ENCODE peak calls at places on chromosome 4, in four cellular contexts. W is WTC11, Y is HepG2, B is SK-N-SH. C is an unnamed sample.
A peak's percentile ranks its signal among the peaks of the same experiment; 100 is the strongest.

GRCh38 chr4:64713256-64713840 is 304.1 kb upstream of the TECRL start:
- DNase-seq in Y (peak; percentile 38), B (peak; percentile 9), W (no peak), C (peak; percentile 9)

GRCh38 chr4:152063301-152064235 is 302.8 kb upstream of the GATB start:
- DNase-seq in W (no peak), B (peak; percentile 75), Y (no peak), C (no peak)

GRCh38 chr4:166460769-166461550 is 587.9 kb downstream of the TLL1 start:
- DNase-seq in Y (no peak), B (no peak), W (no peak), C (no peak)

GRCh38 chr4:169189372-169189771 is 81.4 kb downstream of the SH3RF1 start:
- DNase-seq in W (no peak), Y (no peak), B (no peak), C (no peak)

GRCh38 chr4:186932196-186932595 is 208.5 kb upstream of the FAT1 start:
- DNase-seq in Y (peak; percentile 39), B (no peak), W (no peak), C (no peak)

GRCh38 chr4:7365472-7366179 is 69.1 kb downstream of the PSAPL1 start:
- DNase-seq in W (no peak), B (peak; percentile 62), Y (no peak), C (no peak)

GRCh38 chr4:7075962-7076693 is 8.3 kb upstream of the GRPEL1 start:
- DNase-seq in Y (peak; percentile 52), W (no peak), B (peak; percentile 47), C (no peak)

GRCh38 chr4:31391976-31392375 is 671.8 kb downstream of the PCDH7 start:
- DNase-seq in W (no peak), B (no peak), Y (no peak), C (no peak)

GRCh38 chr4:99149620-99150019 is 5.5 kb upstream of the ADH4 start:
- DNase-seq in B (no peak), W (no peak), Y (no peak), C (no peak)

GRCh38 chr4:89000844-89001360 is 56.1 kb downstream of the FAM13A start:
- DNase-seq in B (peak; percentile 53), W (no peak), Y (peak; percentile 44), C (peak; percentile 36)

GRCh38 chr4:18390655-18391369 is 369.3 kb upstream of the LCORL start:
- DNase-seq in Y (no peak), B (no peak), W (no peak), C (no peak)

GRCh38 chr4:24659241-24659961 is 75.0 kb upstream of the DHX15 start:
- DNase-seq in W (no peak), Y (no peak), B (no peak), C (no peak)

GRCh38 chr4:13173974-13174373 is 310.2 kb downstream of the RAB28 start:
- DNase-seq in Y (no peak), B (no peak), W (no peak), C (no peak)

GRCh38 chr4:823761-824460 is 2.0 kb downstream of the CPLX1 start:
- DNase-seq in Y (no peak), W (no peak), B (no peak), C (no peak)

GRCh38 chr4:11720292-11720691 is 291.6 kb upstream of the HS3ST1 start:
- DNase-seq in B (peak; percentile 4), W (no peak), Y (no peak), C (no peak)

GRCh38 chr4:4762909-4763814 is 96.3 kb upstream of the MSX1 start:
- DNase-seq in W (peak; percentile 38), Y (no peak), B (peak; percentile 84), C (no peak)

GRCh38 chr4:7666011-7666410 is 231.3 kb upstream of the PSAPL1 start:
- DNase-seq in W (no peak), B (no peak), Y (no peak), C (no peak)

GRCh38 chr4:169567916-169568315 is 44.5 kb downstream of the NEK1 start:
- DNase-seq in B (no peak), W (no peak), Y (no peak), C (no peak)

GRCh38 chr4:91116861-91117260 is 989.7 kb downstream of the CCSER1 start:
- DNase-seq in Y (no peak), W (no peak), B (peak; percentile 15), C (no peak)
- TF ChIP-seq FOXJ3 in Y (no peak), W (no peak), B (no peak), C (no peak)

DNA sequence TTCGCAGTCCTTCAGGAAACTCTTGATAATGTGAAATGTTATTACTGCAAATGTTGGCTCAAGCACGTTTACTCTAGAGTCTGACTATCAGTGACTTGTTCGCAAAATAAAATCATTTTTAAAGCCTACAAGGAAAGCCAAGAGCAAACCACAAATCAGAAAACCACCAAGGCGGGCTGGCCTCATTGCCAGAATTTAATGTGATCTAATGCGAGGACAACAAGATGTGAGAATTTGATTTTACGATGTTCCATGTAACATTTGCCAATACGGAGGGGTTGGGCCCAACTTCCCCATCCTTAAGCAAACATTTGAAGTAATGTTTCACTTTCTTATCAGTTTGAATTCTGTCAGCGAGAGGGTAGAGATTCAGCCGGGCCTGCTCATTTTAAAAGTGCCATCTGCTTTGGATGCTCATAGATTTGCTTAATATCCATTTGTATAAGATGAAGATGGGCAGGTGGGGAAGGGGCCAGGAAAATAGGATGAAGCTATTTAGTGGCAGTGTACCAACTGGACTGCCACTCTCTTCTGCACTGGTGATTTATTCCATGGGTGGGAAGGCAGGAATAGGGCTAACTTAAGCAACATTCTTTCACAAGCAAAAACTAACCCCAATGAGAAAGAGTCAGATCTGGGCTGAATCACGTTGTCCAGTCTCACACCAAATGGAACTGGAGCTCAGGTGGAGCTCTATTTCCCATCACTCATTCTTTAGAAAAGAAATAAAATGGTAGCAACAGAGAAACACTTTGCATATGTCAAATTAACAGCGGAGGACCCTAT is 225.3 kb downstream of the ANAPC10 start:
- DNase-seq in W (no peak), Y (no peak), B (no peak), C (no peak)
- TF ChIP-seq FOXJ3 in W (no peak), Y (no peak), B (no peak), C (no peak)

GRCh38 chr4:61210186-61210939 is 10.2 kb downstream of the ADGRL3 start:
- DNase-seq in W (peak; percentile 30), B (no peak), Y (no peak), C (no peak)
- TF ChIP-seq FOXJ3 in W (no peak), B (no peak), Y (no peak), C (no peak)

GRCh38 chr4:144754562-144755410 is 108.8 kb downstream of the HHIP start:
- DNase-seq in Y (no peak), B (no peak), W (peak; percentile 10), C (no peak)
- TF ChIP-seq FOXJ3 in Y (no peak), B (no peak), W (no peak), C (no peak)

GRCh38 chr4:75042601-75043208 is 109.8 kb downstream of the PARM1 start:
- DNase-seq in B (no peak), Y (no peak), W (no peak), C (no peak)

GRCh38 chr4:75046641-75047040 is 113.7 kb downstream of the PARM1 start:
- DNase-seq in B (no peak), Y (no peak), W (no peak), C (no peak)

GRCh38 chr4:75051431-75051830 is 118.5 kb downstream of the PARM1 start:
- DNase-seq in B (no peak), Y (no peak), W (no peak), C (no peak)

GRCh38 chr4:75046226-75046625 is 113.3 kb downstream of the PARM1 start:
- DNase-seq in B (no peak), Y (no peak), W (no peak), C (no peak)

DNA sequence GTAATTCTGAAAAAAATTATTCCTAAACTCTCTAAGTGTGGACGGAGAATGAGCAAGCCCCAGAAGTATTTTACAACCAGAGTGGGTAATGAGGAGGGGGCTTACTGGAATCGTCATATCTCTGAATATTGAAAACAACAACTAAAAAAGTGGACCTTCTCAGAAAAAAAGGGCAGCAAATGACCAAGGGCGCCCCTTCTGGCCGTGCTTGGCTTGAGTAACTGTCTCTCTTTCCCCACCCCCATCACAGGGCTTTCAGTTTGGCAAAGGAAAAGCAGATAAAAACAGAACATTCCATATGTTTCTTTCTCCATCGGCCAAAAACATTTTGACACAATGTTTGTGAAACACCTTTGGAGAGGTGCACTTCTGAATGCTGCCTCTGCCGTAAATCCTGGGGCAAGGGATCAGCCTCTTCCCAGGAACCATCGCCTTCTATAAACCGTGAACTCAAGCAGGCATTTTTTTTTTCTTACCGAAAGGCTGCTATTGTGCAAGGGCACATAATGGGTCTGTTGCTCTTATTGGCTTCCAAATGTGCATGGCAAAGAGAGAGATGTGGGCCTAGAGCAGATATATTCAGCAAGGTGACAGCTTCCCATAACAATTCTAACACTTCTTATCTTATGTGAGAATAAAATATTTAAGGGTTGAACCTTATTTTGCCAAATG is 115.4 kb downstream of the PARM1 start:
- DNase-seq in Y (no peak), B (peak; percentile 7), W (peak; percentile 57), C (peak; percentile 25)
- TF ChIP-seq FOXJ3 in Y (no peak), B (no peak), W (no peak), C (no peak)

GRCh38 chr4:1980561-1981041 is 28.2 kb downstream of the NELFA start:
- DNase-seq in Y (no peak), B (no peak), W (no peak), C (no peak)

GRCh38 chr4:1978226-1978625 is 30.5 kb downstream of the NELFA start:
- DNase-seq in W (no peak), B (no peak), Y (no peak), C (no peak)

GRCh38 chr4:1976416-1977352 is 32.1 kb downstream of the NELFA start:
- DNase-seq in W (no peak), Y (no peak), B (no peak), C (no peak)

GRCh38 chr4:1979477-1980196 is 29.1 kb downstream of the NELFA start:
- DNase-seq in Y (no peak), W (no peak), B (no peak), C (no peak)

GRCh38 chr4:1978741-1979476 is 29.9 kb downstream of the NELFA start:
- DNase-seq in W (no peak), Y (no peak), B (no peak), C (no peak)
- TF ChIP-seq FOXJ3 in W (no peak), Y (no peak), B (no peak), C (no peak)

DNA sequence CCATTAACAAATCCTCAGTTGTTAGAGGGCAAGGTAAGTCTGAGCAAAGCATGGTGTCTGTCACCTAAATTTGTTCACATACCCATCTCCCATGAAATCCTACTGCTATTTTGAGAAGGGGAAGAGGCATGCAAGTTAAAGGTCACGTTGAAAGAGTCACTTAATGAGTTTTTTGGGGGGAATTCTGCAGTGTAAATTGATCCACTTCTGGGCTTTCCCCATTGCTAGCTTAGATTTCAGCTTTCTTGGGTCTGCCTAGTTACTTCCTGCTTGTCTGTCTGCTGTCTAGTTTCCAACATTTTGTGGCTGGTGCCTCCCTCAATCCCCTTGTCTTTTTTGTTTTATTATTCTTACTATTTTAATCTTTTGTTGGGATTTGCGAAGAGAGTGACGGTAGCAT is 32.0 kb downstream of the CEP135 start:
- DNase-seq in W (no peak), Y (no peak), B (no peak), C (no peak)
- TF ChIP-seq FOXJ3 in W (no peak), Y (no peak), B (no peak), C (no peak)

C was measured in K562.